ENCODE peak calls at places on chromosomes 3 and 15, in five cellular contexts. N, A, B, Y and T are unnamed samples.

GRCh38 chr3:54931182-54931581 is 3.3 kb upstream of the LRTM1 start:
- DNase-seq in A (no peak), B (no peak), N (no peak), Y (no peak), T (peak)

GRCh38 chr3:163671201-163671600 is 1407.1 kb downstream of the SI start:
- DNase-seq in A (no peak), B (no peak), N (no peak), Y (no peak), T (no peak)

GRCh38 chr15:60973637-60974415 is 255.3 kb downstream of the RORA start:
- DNase-seq in N (no peak), B (peak), A (no peak), Y (no peak), T (no peak)

GRCh38 chr3:42036483-42036823 is 54.7 kb upstream of the TRAK1 start:
- DNase-seq in B (peak), Y (peak), N (no peak), A (no peak), T (no peak)

GRCh38 chr15:40096094-40096876 is 12.4 kb downstream of the BMF start:
- DNase-seq in A (no peak), N (no peak), Y (no peak), B (no peak), T (no peak)

GRCh38 chr15:50116477-50116876 is 2.6 kb downstream of the ATP8B4 start:
- DNase-seq in Y (peak), A (no peak), N (no peak), B (no peak), T (no peak)

GRCh38 chr3:52480768-52481715 is 14.1 kb upstream of the STAB1 start:
- DNase-seq in N (no peak), A (no peak), B (no peak), Y (no peak), T (no peak)

GRCh38 chr3:116492379-116492778 is 47.1 kb upstream of the LSAMP start:
- DNase-seq in N (no peak), Y (no peak), B (no peak), A (no peak), T (no peak)

GRCh38 chr15:70430029-70430428 is 332.3 kb upstream of the TLE3 start:
- DNase-seq in A (no peak), N (no peak), Y (peak), B (peak), T (no peak)

GRCh38 chr3:50347187-50347813 is 1.8 kb upstream of the ZMYND10 start:
- DNase-seq in A (peak), N (peak), B (peak), Y (peak), T (no peak)

GRCh38 chr15:80890341-80890972 is 99.2 kb downstream of the MESD start:
- DNase-seq in Y (no peak), A (no peak), B (peak), N (no peak), T (no peak)

GRCh38 chr3:49610881-49611280 is 56.6 kb downstream of the BSN start:
- DNase-seq in B (no peak), Y (no peak), N (no peak), A (no peak), T (no peak)

GRCh38 chr3:186871403-186871924 is 29.0 kb downstream of the ADIPOQ start:
- DNase-seq in B (no peak), A (no peak), Y (no peak), N (no peak), T (no peak)

GRCh38 chr3:188212308-188212969 is 58.5 kb downstream of the LPP start:
- DNase-seq in Y (peak), N (no peak), A (peak), B (no peak), T (no peak)

DNA sequence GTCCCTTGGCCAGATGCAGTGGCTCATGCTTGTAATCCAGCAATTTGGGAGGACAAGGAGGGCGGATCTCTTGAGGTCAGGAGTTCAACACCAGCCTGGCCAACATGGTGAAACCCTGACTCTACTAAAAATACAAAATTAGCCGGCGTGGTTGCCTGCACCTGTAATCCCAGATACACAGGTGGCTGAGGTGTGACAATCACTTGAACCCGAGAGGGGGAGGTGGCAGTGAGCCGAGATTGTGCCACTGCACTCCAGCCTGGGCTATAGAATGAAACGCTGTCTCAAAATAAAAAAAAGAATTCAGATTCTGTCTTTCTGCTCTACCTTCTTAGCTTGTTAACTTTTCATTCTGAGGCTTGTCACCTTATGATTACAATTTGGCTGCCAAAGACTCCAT is 22.1 kb downstream of the MYO5A start:
- DNase-seq in N (no peak), Y (no peak), B (no peak), A (no peak), T (no peak)
- H3K27ac ChIP-seq in N (no peak), Y (no peak), B (no peak), A (no peak), T (no peak)

GRCh38 chr3:78462021-78462420 is 1305.8 kb downstream of the ROBO1 start:
- DNase-seq in B (no peak), N (no peak), A (no peak), Y (no peak), T (no peak)
- H3K27ac ChIP-seq in B (no peak), N (no peak), A (no peak), Y (no peak), T (no peak)

GRCh38 chr3:195397524-195397923 is 45.3 kb downstream of the ACAP2 start:
- DNase-seq in B (no peak), N (no peak), A (no peak), Y (no peak), T (no peak)
- H3K27ac ChIP-seq in B (no peak), N (no peak), A (no peak), Y (no peak), T (no peak)

GRCh38 chr15:51144021-51144532 is 49.4 kb upstream of the TNFAIP8L3 start:
- DNase-seq in N (no peak), B (peak), A (no peak), Y (peak), T (no peak)
- H3K27ac ChIP-seq in N (no peak), B (no peak), A (no peak), Y (no peak), T (no peak)

GRCh38 chr3:129622418-129622872 is 16.0 kb upstream of the PLXND1 start:
- DNase-seq in Y (no peak), B (no peak), A (peak), N (peak), T (no peak)
- H3K27ac ChIP-seq in Y (peak), B (no peak), A (no peak), N (no peak), T (no peak)